ENCODE peak calls at places on chromosome 2, in six cellular contexts. Y, M, T, J, R and F are unnamed samples.

GRCh38 chr2:219269362-219270054 is 9.7 kb upstream of the DNAJB2 start:
- DNase-seq in R (no peak), J (peak), Y (no peak), M (no peak), T (no peak), F (peak)

GRCh38 chr2:200247494-200247893 is 59.0 kb upstream of the SPATS2L start:
- DNase-seq in J (no peak), Y (no peak), M (no peak), T (no peak), R (no peak), F (no peak)

GRCh38 chr2:240384711-240385450 is 50.6 kb upstream of the GPC1 start:
- DNase-seq in J (no peak), Y (no peak), M (no peak), T (no peak), R (no peak), F (no peak)

GRCh38 chr2:155169317-155169716 is 470.8 kb downstream of the KCNJ3 start:
- DNase-seq in R (no peak), Y (no peak), T (no peak), M (no peak), J (no peak), F (no peak)

GRCh38 chr2:193251909-193252308 is 1057.2 kb upstream of the TMEFF2 start:
- DNase-seq in Y (no peak), T (no peak), J (no peak), M (no peak), R (no peak), F (no peak)

GRCh38 chr2:127475788-127476187 is 50.5 kb downstream of the IWS1 start:
- DNase-seq in R (no peak), M (no peak), T (no peak), Y (no peak), J (no peak), F (no peak)

GRCh38 chr2:72570401-72570800 is 255.4 kb downstream of the EXOC6B start:
- DNase-seq in T (no peak), R (no peak), M (no peak), Y (no peak), J (no peak), F (no peak)

GRCh38 chr2:229431331-229431954 is 160.4 kb upstream of the PID1 start:
- DNase-seq in M (no peak), R (peak), J (peak), T (no peak), Y (no peak), F (peak)

GRCh38 chr2:80068068-80068467 is 236.5 kb downstream of the LRRTM1 start:
- DNase-seq in Y (no peak), R (no peak), M (no peak), J (peak), T (no peak), F (peak)

GRCh38 chr2:219045937-219046550 is 4.7 kb upstream of the CFAP65 start:
- DNase-seq in R (no peak), Y (no peak), M (no peak), J (no peak), T (no peak), F (no peak)

GRCh38 chr2:75162897-75163296 is 36.4 kb downstream of the TACR1 start:
- DNase-seq in Y (no peak), R (no peak), J (no peak), T (no peak), M (no peak), F (no peak)

GRCh38 chr2:176443941-176444340 is 174.7 kb downstream of the MTX2 start:
- DNase-seq in Y (no peak), J (no peak), M (no peak), T (no peak), R (no peak), F (no peak)

GRCh38 chr2:202932425-202933138 is 20.5 kb downstream of the CARF start:
- DNase-seq in R (no peak), M (no peak), T (no peak), Y (no peak), J (no peak), F (no peak)

GRCh38 chr2:207311316-207312005 is 145.7 kb upstream of the KLF7 start:
- DNase-seq in Y (no peak), T (no peak), R (no peak), M (no peak), J (peak), F (peak)

GRCh38 chr2:39994151-39994550 is 215.1 kb upstream of the THUMPD2 start:
- DNase-seq in T (no peak), Y (no peak), M (no peak), R (no peak), J (no peak), F (no peak)

GRCh38 chr2:200735061-200735460 is 76.6 kb upstream of the BZW1 start:
- DNase-seq in T (no peak), M (no peak), J (no peak), Y (no peak), R (peak), F (no peak)

GRCh38 chr2:119431976-119432881 is 575 bp downstream of the TMEM37 start:
- DNase-seq in T (peak), Y (no peak), J (no peak), R (no peak), M (no peak), F (peak)

GRCh38 chr2:240461471-240462072 is 26.1 kb downstream of the GPC1 start:
- DNase-seq in M (peak), R (no peak), T (peak), Y (no peak), J (no peak), F (no peak)

GRCh38 chr2:71599646-71600236 is 146.4 kb downstream of the DYSF start:
- DNase-seq in M (no peak), Y (no peak), R (no peak), J (no peak), T (no peak), F (no peak)

GRCh38 chr2:44063007-44063406 is 67.2 kb upstream of the LRPPRC start:
- DNase-seq in Y (no peak), R (no peak), J (no peak), M (no peak), T (no peak), F (no peak)

GRCh38 chr2:120490091-120490798 is 144.3 kb downstream of the INHBB start:
- DNase-seq in Y (no peak), M (no peak), J (no peak), R (no peak), T (no peak), F (no peak)

GRCh38 chr2:168427451-168427850 is 28.6 kb upstream of the CERS6 start:
- DNase-seq in Y (no peak), T (no peak), J (no peak), M (no peak), R (no peak), F (no peak)

GRCh38 chr2:55169359-55169758 is 62.7 kb downstream of the CLHC1 start:
- DNase-seq in T (no peak), M (no peak), J (no peak), Y (no peak), R (no peak), F (no peak)

GRCh38 chr2:191030521-191031154 is 16.7 kb upstream of the STAT1 start:
- DNase-seq in T (no peak), J (peak), R (no peak), Y (no peak), M (peak), F (peak)

GRCh38 chr2:232891621-232892071 is 21.6 kb downstream of the SNORC start:
- DNase-seq in J (no peak), Y (no peak), T (no peak), R (no peak), M (no peak), F (no peak)

GRCh38 chr2:215748446-215748845 is 264.9 kb downstream of the MREG start:
- DNase-seq in T (peak), R (peak), M (no peak), J (no peak), Y (no peak), F (no peak)

GRCh38 chr2:628651-629050 is 48.6 kb downstream of the TMEM18 start:
- DNase-seq in M (no peak), R (no peak), T (no peak), J (no peak), Y (no peak), F (no peak)

GRCh38 chr2:158926478-158926948 is 41.9 kb upstream of the TANC1 start:
- DNase-seq in R (no peak), M (no peak), J (no peak), Y (no peak), T (no peak), F (peak)

GRCh38 chr2:239006886-239007285 is 159.0 kb downstream of the TWIST2 start:
- DNase-seq in Y (no peak), T (no peak), R (no peak), M (no peak), J (no peak), F (peak)

GRCh38 chr2:179579744-179580143 is 281.7 kb downstream of the ZNF385B start:
- DNase-seq in J (no peak), M (no peak), T (no peak), Y (no peak), R (no peak), F (no peak)

GRCh38 chr2:83113953-83114352 is 1345.1 kb downstream of the SUCLG1 start:
- DNase-seq in J (peak), M (no peak), R (no peak), T (no peak), Y (no peak), F (no peak)

GRCh38 chr2:28956415-28956826 is 24.7 kb upstream of the TOGARAM2 start:
- DNase-seq in R (peak), J (no peak), T (no peak), Y (peak), M (peak), F (no peak)

GRCh38 chr2:130328710-130329109 is 14.0 kb upstream of the IMP4 start:
- DNase-seq in R (no peak), M (no peak), T (no peak), J (peak), Y (no peak), F (peak)